ENCODE peak calls at places on chromosomes 16 and 17, in nine cellular contexts. K, N, L, R, B, H, Q, F and J are unnamed samples.
A peak's percentile ranks its signal among the peaks of the same experiment; 100 is the strongest.

GRCh38 chr16:7624871-7625766 is 292.5 kb downstream of the RBFOX1 start:
- DNase-seq in K (no peak), N (no peak), L (no peak), R (no peak), B (no peak), H (no peak), Q (no peak), F (no peak), J (no peak)

GRCh38 chr17:37516131-37516561 is 26.5 kb downstream of the DUSP14 start:
- DNase-seq in K (no peak), N (no peak), L (no peak), R (peak; percentile 50), B (no peak), H (no peak), Q (peak; percentile 39), F (peak; percentile 81), J (no peak)

GRCh38 chr17:50928662-50929061 is 62.5 kb upstream of the TOB1 start:
- DNase-seq in K (no peak), N (no peak), L (no peak), R (no peak), B (no peak), H (no peak), Q (no peak), F (no peak), J (no peak)

GRCh38 chr17:78683031-78683961 is 98.8 kb downstream of the CYTH1 start:
- DNase-seq in K (no peak), N (no peak), L (no peak), R (no peak), B (no peak), H (no peak), Q (no peak), F (no peak), J (no peak)

GRCh38 chr17:16986391-16986790 is 14.5 kb upstream of the TNFRSF13B start:
- DNase-seq in K (no peak), N (peak; percentile 60), L (no peak), R (peak; percentile 52), B (peak; percentile 11), H (no peak), Q (peak; percentile 46), F (peak; percentile 68), J (no peak)

GRCh38 chr16:58187092-58187491 is 10.8 kb downstream of the CSNK2A2 start:
- DNase-seq in K (no peak), N (no peak), L (no peak), R (no peak), B (no peak), H (no peak), Q (no peak), F (no peak), J (no peak)

GRCh38 chr16:12661656-12662172 is 142.0 kb downstream of the CPPED1 start:
- DNase-seq in K (no peak), N (peak; percentile 89), L (no peak), R (peak; percentile 13), B (no peak), H (no peak), Q (peak; percentile 44), F (peak; percentile 22), J (no peak)

GRCh38 chr17:17740627-17741237 is 59.5 kb downstream of the RAI1 start:
- DNase-seq in K (peak; percentile 67), N (peak; percentile 57), L (peak; percentile 73), R (no peak), B (no peak), H (no peak), Q (no peak), F (peak; percentile 67), J (no peak)

GRCh38 chr16:4649744-4650442 is 25.3 kb downstream of the MGRN1 start:
- DNase-seq in K (no peak), N (no peak), L (no peak), R (no peak), B (no peak), H (no peak), Q (no peak), F (no peak), J (no peak)

GRCh38 chr16:75256871-75257343 is 5.5 kb upstream of the BCAR1 start:
- DNase-seq in K (no peak), N (peak; percentile 90), L (no peak), R (peak; percentile 62), B (no peak), H (peak; percentile 46), Q (peak; percentile 86), F (peak; percentile 72), J (no peak)

GRCh38 chr16:88004391-88004790 is 53.2 kb downstream of the BANP start:
- DNase-seq in K (no peak), N (no peak), L (no peak), R (no peak), B (no peak), H (no peak), Q (no peak), F (no peak), J (no peak)
- H3K4me3 ChIP-seq in K (no peak overlapping the region), N (no peak overlapping the region), L (no peak overlapping the region), R (no peak overlapping the region), B (no peak overlapping the region), H (no peak overlapping the region), Q (no peak overlapping the region), F (no peak overlapping the region), J (no peak overlapping the region)

DNA sequence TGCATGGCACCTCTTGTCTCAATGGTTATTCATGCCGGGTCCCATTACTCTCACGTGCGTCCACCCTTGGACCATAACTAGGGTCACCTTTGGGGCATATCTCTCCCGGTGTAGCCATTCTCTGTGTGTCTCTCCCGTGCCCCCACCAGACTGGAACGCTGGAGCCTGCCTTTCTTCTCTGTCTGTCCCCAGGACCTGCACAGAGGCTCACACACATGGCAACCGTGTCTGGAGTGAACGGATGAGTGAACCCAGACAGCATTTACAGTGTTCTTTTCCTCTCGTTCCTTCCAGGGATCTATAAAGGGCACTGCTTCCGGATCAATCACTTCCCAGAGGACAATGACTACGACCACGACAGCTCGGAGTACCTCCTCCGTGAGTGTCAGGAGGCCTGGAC is 26.5 kb upstream of the CACNG1 start:
- DNase-seq in K (no peak), N (no peak), L (no peak), R (no peak), B (no peak), H (no peak), Q (no peak), F (no peak), J (no peak)
- H3K27ac ChIP-seq in K (no peak overlapping the region), N (no peak overlapping the region), L (no peak overlapping the region), R (no peak overlapping the region), B (no peak overlapping the region), H (no peak overlapping the region), Q (no peak overlapping the region), F (no peak overlapping the region), J (no peak overlapping the region)

DNA sequence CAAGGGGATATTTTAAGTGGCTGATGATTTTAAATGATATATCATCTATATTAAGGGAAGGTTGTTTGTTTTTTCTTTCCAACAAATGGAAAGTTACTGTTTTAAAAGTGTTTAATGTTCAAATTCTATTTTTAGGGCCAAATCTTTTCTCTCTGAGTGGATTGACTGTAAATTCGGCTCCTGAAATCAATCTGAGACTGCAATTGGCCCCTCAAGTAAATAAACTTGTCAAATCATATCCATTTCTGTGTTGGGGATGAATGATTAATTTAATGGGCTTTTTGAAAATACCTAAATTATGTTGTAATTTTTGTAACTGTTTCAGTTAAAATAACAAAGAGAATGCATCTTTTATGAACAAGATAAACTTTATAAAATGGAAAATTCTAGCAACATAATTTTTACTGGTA is 2.6 kb downstream of the HS3ST3A1 start:
- DNase-seq in K (no peak), N (no peak), L (no peak), R (no peak), B (no peak), H (no peak), Q (no peak), F (no peak), J (no peak)
- H3K4me3 ChIP-seq in K (no peak overlapping the region), N (no peak overlapping the region), L (no peak overlapping the region), R (peak overlapping the region; percentile 93), B (peak overlapping the region; percentile 87), H (no peak overlapping the region), Q (peak overlapping the region; percentile 98), F (peak overlapping the region; percentile 89), J (no peak overlapping the region)

DNA sequence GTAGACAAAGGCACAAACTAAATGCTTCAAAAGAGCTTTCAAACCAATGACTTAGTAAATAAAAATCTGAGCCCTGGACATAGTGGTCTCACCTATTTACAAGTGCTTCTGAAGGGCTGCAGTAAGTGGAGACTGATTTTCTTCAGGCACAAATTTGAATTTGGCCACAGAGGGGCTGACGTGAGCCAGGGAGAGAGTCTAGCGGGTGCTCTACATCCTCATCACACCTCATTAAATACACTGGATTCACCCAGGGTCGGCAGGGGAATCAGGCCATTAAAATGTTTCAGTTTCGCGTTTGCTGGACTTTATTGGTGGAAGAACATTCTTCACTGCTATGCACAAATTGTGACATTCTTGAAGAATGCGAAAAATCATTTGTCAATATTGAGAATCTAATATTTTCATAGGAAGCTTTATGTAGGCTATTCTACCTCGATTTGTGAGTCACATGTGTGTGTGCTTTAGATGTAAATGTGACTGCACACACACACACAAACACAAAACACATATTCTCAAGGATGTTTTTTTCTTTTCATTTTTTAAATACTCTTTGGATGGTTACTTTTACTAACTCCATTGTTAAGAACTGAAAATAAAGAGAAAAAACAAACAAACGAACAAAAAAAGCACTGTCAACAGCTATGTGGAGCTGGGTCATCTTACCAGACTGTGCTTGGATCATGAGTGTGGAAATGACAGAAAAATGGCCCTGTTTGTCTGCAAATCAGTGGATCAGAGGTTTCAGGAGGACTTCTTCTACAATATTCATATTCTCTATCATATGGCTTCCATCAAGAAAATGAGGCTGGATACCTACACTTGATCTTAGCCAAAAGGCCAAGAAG is 58.9 kb downstream of the CDH11 start:
- DNase-seq in K (no peak), N (no peak), L (no peak), R (peak; percentile 53), B (no peak), H (no peak), Q (no peak), F (no peak), J (no peak)
- H3K27ac ChIP-seq in K (no peak overlapping the region), N (no peak overlapping the region), L (no peak overlapping the region), R (no peak overlapping the region), B (no peak overlapping the region), H (no peak overlapping the region), Q (no peak overlapping the region), F (no peak overlapping the region), J (no peak overlapping the region)

GRCh38 chr17:45172232-45172540 is 10.5 kb downstream of the HEXIM2 start:
- DNase-seq in K (no peak), N (no peak), L (no peak), R (no peak), B (no peak), H (no peak), Q (no peak), F (no peak), J (no peak)

GRCh38 chr17:45170280-45170975 is 8.8 kb downstream of the HEXIM2 start:
- DNase-seq in K (no peak), N (no peak), L (no peak), R (no peak), B (no peak), H (no peak), Q (no peak), F (no peak), J (no peak)

GRCh38 chr17:45172541-45173286 is 11.0 kb downstream of the HEXIM2 start:
- DNase-seq in K (peak; percentile 55), N (peak; percentile 60), L (peak; percentile 76), R (peak; percentile 72), B (no peak), H (peak; percentile 78), Q (peak; percentile 75), F (peak; percentile 85), J (peak; percentile 93)

GRCh38 chr17:45171338-45172231 is 9.9 kb downstream of the HEXIM2 start:
- DNase-seq in K (no peak), N (peak; percentile 72), L (no peak), R (no peak), B (no peak), H (peak; percentile 55), Q (peak; percentile 76), F (no peak), J (no peak)

GRCh38 chr17:45170976-45171337 is 9.3 kb downstream of the HEXIM2 start:
- DNase-seq in K (no peak), N (no peak), L (no peak), R (peak; percentile 52), B (no peak), H (peak; percentile 50), Q (peak; percentile 96), F (peak; percentile 73), J (peak; percentile 69)
- H3K4me3 ChIP-seq in K (no peak overlapping the region), N (no peak overlapping the region), L (no peak overlapping the region), R (no peak overlapping the region), B (no peak overlapping the region), H (no peak overlapping the region), Q (peak overlapping the region; percentile 70), F (peak overlapping the region; percentile 57), J (peak overlapping the region; percentile 68)